ENCODE peak calls at places on chromosomes 13 and 19, in nine cellular contexts. One of them, this sample, is unnamed.

GRCh38 chr13:20506676-20507075 is 19.0 kb downstream of the CRYL1 start:
- DNase-seq in dermis blood vessel endothelial cell: peak; percentile 63
- DNase-seq in ACHN: no peak
- DNase-seq in AG08396: no peak
- DNase-seq in progenitor cell of endocrine pancreas: no peak
- DNase-seq in AG08395: no peak
- DNase-seq in SHP77: no peak
- DNase-seq in NCI-H2171 treated with DMSO at 0.1 percent for 48 hours: no peak
- DNase-seq in T-helper 2 cell: no peak
- DNase-seq in this sample: no peak

GRCh38 chr19:42225718-42226292 is 5.7 kb downstream of the ZNF526 start:
- DNase-seq in dermis blood vessel endothelial cell: no peak
- DNase-seq in ACHN: no peak
- DNase-seq in AG08396: no peak
- DNase-seq in progenitor cell of endocrine pancreas: no peak
- DNase-seq in AG08395: no peak
- DNase-seq in SHP77: no peak
- DNase-seq in NCI-H2171 treated with DMSO at 0.1 percent for 48 hours: no peak
- DNase-seq in T-helper 2 cell: no peak
- DNase-seq in this sample: no peak

GRCh38 chr13:63351533-63351932 is 1935.9 kb upstream of the PCDH20 start:
- DNase-seq in dermis blood vessel endothelial cell: no peak
- DNase-seq in ACHN: no peak
- DNase-seq in AG08396: no peak
- DNase-seq in progenitor cell of endocrine pancreas: no peak
- DNase-seq in AG08395: no peak
- DNase-seq in SHP77: no peak
- DNase-seq in NCI-H2171 treated with DMSO at 0.1 percent for 48 hours: no peak
- DNase-seq in T-helper 2 cell: no peak
- DNase-seq in this sample: no peak

GRCh38 chr19:52626915-52627314 is 11.2 kb downstream of the ZNF83 start:
- DNase-seq in dermis blood vessel endothelial cell: no peak
- DNase-seq in ACHN: no peak
- DNase-seq in AG08396: no peak
- DNase-seq in progenitor cell of endocrine pancreas: no peak
- DNase-seq in AG08395: no peak
- DNase-seq in SHP77: no peak
- DNase-seq in NCI-H2171 treated with DMSO at 0.1 percent for 48 hours: no peak
- DNase-seq in T-helper 2 cell: no peak
- DNase-seq in this sample: no peak

GRCh38 chr13:111645598-111646463 is 325.4 kb downstream of the TEX29 start:
- DNase-seq in dermis blood vessel endothelial cell: no peak
- DNase-seq in ACHN: no peak
- DNase-seq in AG08396: no peak
- DNase-seq in progenitor cell of endocrine pancreas: no peak
- DNase-seq in AG08395: no peak
- DNase-seq in SHP77: no peak
- DNase-seq in NCI-H2171 treated with DMSO at 0.1 percent for 48 hours: no peak
- DNase-seq in T-helper 2 cell: no peak
- DNase-seq in this sample: no peak

GRCh38 chr13:35672611-35673010 is 196.1 kb upstream of the MAB21L1 start:
- DNase-seq in dermis blood vessel endothelial cell: no peak
- DNase-seq in ACHN: no peak
- DNase-seq in AG08396: no peak
- DNase-seq in progenitor cell of endocrine pancreas: no peak
- DNase-seq in AG08395: peak; percentile 46
- DNase-seq in SHP77: no peak
- DNase-seq in NCI-H2171 treated with DMSO at 0.1 percent for 48 hours: peak; percentile 88
- DNase-seq in T-helper 2 cell: no peak
- DNase-seq in this sample: no peak

GRCh38 chr13:109468123-109468522 is 318.3 kb downstream of the IRS2 start:
- DNase-seq in dermis blood vessel endothelial cell: no peak
- DNase-seq in ACHN: no peak
- DNase-seq in AG08396: no peak
- DNase-seq in progenitor cell of endocrine pancreas: no peak
- DNase-seq in AG08395: no peak
- DNase-seq in SHP77: no peak
- DNase-seq in NCI-H2171 treated with DMSO at 0.1 percent for 48 hours: no peak
- DNase-seq in T-helper 2 cell: no peak
- DNase-seq in this sample: no peak

GRCh38 chr13:27792393-27793218 is at the start of gene GSX1:
- DNase-seq in dermis blood vessel endothelial cell: peak; percentile 86
- DNase-seq in ACHN: peak; percentile 65
- DNase-seq in AG08396: peak; percentile 86
- DNase-seq in progenitor cell of endocrine pancreas: peak; percentile 85
- DNase-seq in AG08395: peak; percentile 75
- DNase-seq in SHP77: no peak
- DNase-seq in NCI-H2171 treated with DMSO at 0.1 percent for 48 hours: no peak
- DNase-seq in T-helper 2 cell: no peak
- DNase-seq in this sample: peak; percentile 59

GRCh38 chr19:43446746-43447489 is 18.5 kb downstream of the LYPD3 start:
- DNase-seq in dermis blood vessel endothelial cell: peak; percentile 86
- DNase-seq in ACHN: peak; percentile 71
- DNase-seq in AG08396: peak; percentile 80
- DNase-seq in progenitor cell of endocrine pancreas: peak; percentile 69
- DNase-seq in AG08395: peak; percentile 84
- DNase-seq in SHP77: peak; percentile 35
- DNase-seq in NCI-H2171 treated with DMSO at 0.1 percent for 48 hours: peak; percentile 56
- DNase-seq in T-helper 2 cell: peak; percentile 59
- DNase-seq in this sample: peak; percentile 88

GRCh38 chr19:30309983-30310805 is 62.0 kb upstream of the ZNF536 start:
- DNase-seq in dermis blood vessel endothelial cell: no peak
- DNase-seq in ACHN: no peak
- DNase-seq in AG08396: no peak
- DNase-seq in progenitor cell of endocrine pancreas: no peak
- DNase-seq in AG08395: no peak
- DNase-seq in SHP77: no peak
- DNase-seq in NCI-H2171 treated with DMSO at 0.1 percent for 48 hours: peak; percentile 91
- DNase-seq in T-helper 2 cell: no peak
- DNase-seq in this sample: no peak

GRCh38 chr19:50794074-50794777 is 4.0 kb downstream of the ACP4 start:
- DNase-seq in dermis blood vessel endothelial cell: no peak
- DNase-seq in ACHN: no peak
- DNase-seq in AG08396: no peak
- DNase-seq in progenitor cell of endocrine pancreas: no peak
- DNase-seq in AG08395: no peak
- DNase-seq in SHP77: peak; percentile 52
- DNase-seq in NCI-H2171 treated with DMSO at 0.1 percent for 48 hours: peak; percentile 85
- DNase-seq in T-helper 2 cell: no peak
- DNase-seq in this sample: no peak

GRCh38 chr19:34998777-34999497 is 1.2 kb upstream of the GRAMD1A start:
- DNase-seq in dermis blood vessel endothelial cell: no peak
- DNase-seq in ACHN: no peak
- DNase-seq in AG08396: no peak
- DNase-seq in progenitor cell of endocrine pancreas: no peak
- DNase-seq in AG08395: peak; percentile 25
- DNase-seq in SHP77: no peak
- DNase-seq in NCI-H2171 treated with DMSO at 0.1 percent for 48 hours: no peak
- DNase-seq in T-helper 2 cell: no peak
- DNase-seq in this sample: no peak

GRCh38 chr13:48492123-48493075 is 40.5 kb downstream of the RCBTB2 start:
- DNase-seq in dermis blood vessel endothelial cell: peak; percentile 81
- DNase-seq in ACHN: no peak
- DNase-seq in AG08396: peak; percentile 50
- DNase-seq in progenitor cell of endocrine pancreas: no peak
- DNase-seq in AG08395: peak; percentile 69
- DNase-seq in SHP77: no peak
- DNase-seq in NCI-H2171 treated with DMSO at 0.1 percent for 48 hours: no peak
- DNase-seq in T-helper 2 cell: peak; percentile 34
- DNase-seq in this sample: peak; percentile 85